ENCODE peak calls at places on chromosomes 7 and 10, in eight cellular contexts. One of them, this sample, is unnamed.

GRCh38 chr10:117004627-117005453 is at the start of gene SHTN1:
- DNase-seq in stimulated activated CD8-positive, alpha-beta memory T cell treated with anti-CD3 and anti-CD28 coated beads, Interleukin-7, amount 100 ng/mL, for 48 hours: no peak
- DNase-seq in activated T-cell treated with anti-CD3 and anti-CD28 coated beads, Interleukin-2, amount 50 U/mL, for 4 hours: peak
- DNase-seq in type B pancreatic cell: peak
- DNase-seq in ecto neural progenitor cell: peak
- DNase-seq in anterior cingulate cortex: peak
- DNase-seq in fibroblast of mammary gland: peak
- DNase-seq in kidney tubule cell: peak
- DNase-seq in this sample: peak

GRCh38 chr7:85508642-85509429 is 322.0 kb upstream of the SEMA3D start:
- DNase-seq in fibroblast of mammary gland: peak
- DNase-seq in activated T-cell treated with anti-CD3 and anti-CD28 coated beads, Interleukin-2, amount 50 U/mL, for 4 hours: no peak
- DNase-seq in ecto neural progenitor cell: no peak
- DNase-seq in kidney tubule cell: peak
- DNase-seq in type B pancreatic cell: no peak
- DNase-seq in anterior cingulate cortex: no peak
- DNase-seq in stimulated activated CD8-positive, alpha-beta memory T cell treated with anti-CD3 and anti-CD28 coated beads, Interleukin-7, amount 100 ng/mL, for 48 hours: no peak
- DNase-seq in this sample: peak

GRCh38 chr7:29109356-29109755 is 37.0 kb downstream of the CPVL start:
- DNase-seq in activated T-cell treated with anti-CD3 and anti-CD28 coated beads, Interleukin-2, amount 50 U/mL, for 4 hours: no peak
- DNase-seq in ecto neural progenitor cell: no peak
- DNase-seq in stimulated activated CD8-positive, alpha-beta memory T cell treated with anti-CD3 and anti-CD28 coated beads, Interleukin-7, amount 100 ng/mL, for 48 hours: no peak
- DNase-seq in anterior cingulate cortex: no peak
- DNase-seq in kidney tubule cell: no peak
- DNase-seq in type B pancreatic cell: no peak
- DNase-seq in fibroblast of mammary gland: no peak
- DNase-seq in this sample: no peak

GRCh38 chr7:114345494-114345893 is 69.1 kb upstream of the FOXP2 start:
- DNase-seq in ecto neural progenitor cell: no peak
- DNase-seq in kidney tubule cell: peak
- DNase-seq in anterior cingulate cortex: no peak
- DNase-seq in fibroblast of mammary gland: peak
- DNase-seq in activated T-cell treated with anti-CD3 and anti-CD28 coated beads, Interleukin-2, amount 50 U/mL, for 4 hours: no peak
- DNase-seq in stimulated activated CD8-positive, alpha-beta memory T cell treated with anti-CD3 and anti-CD28 coated beads, Interleukin-7, amount 100 ng/mL, for 48 hours: no peak
- DNase-seq in type B pancreatic cell: no peak
- DNase-seq in this sample: no peak

GRCh38 chr7:68478326-68478725 is 1119.9 kb upstream of the AUTS2 start:
- DNase-seq in kidney tubule cell: no peak
- DNase-seq in type B pancreatic cell: no peak
- DNase-seq in ecto neural progenitor cell: no peak
- DNase-seq in stimulated activated CD8-positive, alpha-beta memory T cell treated with anti-CD3 and anti-CD28 coated beads, Interleukin-7, amount 100 ng/mL, for 48 hours: no peak
- DNase-seq in activated T-cell treated with anti-CD3 and anti-CD28 coated beads, Interleukin-2, amount 50 U/mL, for 4 hours: no peak
- DNase-seq in anterior cingulate cortex: no peak
- DNase-seq in fibroblast of mammary gland: no peak
- DNase-seq in this sample: no peak

GRCh38 chr10:5404188-5405041 is at the start of gene TUBAL3:
- DNase-seq in kidney tubule cell: peak
- DNase-seq in activated T-cell treated with anti-CD3 and anti-CD28 coated beads, Interleukin-2, amount 50 U/mL, for 4 hours: no peak
- DNase-seq in stimulated activated CD8-positive, alpha-beta memory T cell treated with anti-CD3 and anti-CD28 coated beads, Interleukin-7, amount 100 ng/mL, for 48 hours: no peak
- DNase-seq in anterior cingulate cortex: no peak
- DNase-seq in ecto neural progenitor cell: no peak
- DNase-seq in fibroblast of mammary gland: no peak
- DNase-seq in type B pancreatic cell: no peak
- DNase-seq in this sample: no peak

GRCh38 chr10:103649654-103650423 is 156.3 kb downstream of the NEURL1 start:
- DNase-seq in stimulated activated CD8-positive, alpha-beta memory T cell treated with anti-CD3 and anti-CD28 coated beads, Interleukin-7, amount 100 ng/mL, for 48 hours: no peak
- DNase-seq in anterior cingulate cortex: no peak
- DNase-seq in kidney tubule cell: no peak
- DNase-seq in ecto neural progenitor cell: no peak
- DNase-seq in fibroblast of mammary gland: no peak
- DNase-seq in type B pancreatic cell: no peak
- DNase-seq in activated T-cell treated with anti-CD3 and anti-CD28 coated beads, Interleukin-2, amount 50 U/mL, for 4 hours: no peak
- DNase-seq in this sample: no peak

GRCh38 chr10:86942441-86943315 is 14.7 kb downstream of the MMRN2 start:
- DNase-seq in kidney tubule cell: no peak
- DNase-seq in stimulated activated CD8-positive, alpha-beta memory T cell treated with anti-CD3 and anti-CD28 coated beads, Interleukin-7, amount 100 ng/mL, for 48 hours: no peak
- DNase-seq in type B pancreatic cell: peak
- DNase-seq in anterior cingulate cortex: no peak
- DNase-seq in fibroblast of mammary gland: no peak
- DNase-seq in activated T-cell treated with anti-CD3 and anti-CD28 coated beads, Interleukin-2, amount 50 U/mL, for 4 hours: no peak
- DNase-seq in ecto neural progenitor cell: no peak
- DNase-seq in this sample: no peak

GRCh38 chr10:124403548-124403947 is 15.2 kb downstream of the OAT start:
- DNase-seq in activated T-cell treated with anti-CD3 and anti-CD28 coated beads, Interleukin-2, amount 50 U/mL, for 4 hours: no peak
- DNase-seq in stimulated activated CD8-positive, alpha-beta memory T cell treated with anti-CD3 and anti-CD28 coated beads, Interleukin-7, amount 100 ng/mL, for 48 hours: no peak
- DNase-seq in ecto neural progenitor cell: no peak
- DNase-seq in kidney tubule cell: peak
- DNase-seq in type B pancreatic cell: no peak
- DNase-seq in anterior cingulate cortex: peak
- DNase-seq in fibroblast of mammary gland: peak
- DNase-seq in this sample: peak

GRCh38 chr7:84153005-84153404 is 41.6 kb downstream of the SEMA3A start:
- DNase-seq in ecto neural progenitor cell: no peak
- DNase-seq in fibroblast of mammary gland: no peak
- DNase-seq in kidney tubule cell: no peak
- DNase-seq in stimulated activated CD8-positive, alpha-beta memory T cell treated with anti-CD3 and anti-CD28 coated beads, Interleukin-7, amount 100 ng/mL, for 48 hours: no peak
- DNase-seq in anterior cingulate cortex: no peak
- DNase-seq in activated T-cell treated with anti-CD3 and anti-CD28 coated beads, Interleukin-2, amount 50 U/mL, for 4 hours: no peak
- DNase-seq in type B pancreatic cell: no peak
- DNase-seq in this sample: no peak

GRCh38 chr10:131872011-131872836 is 28.6 kb upstream of the PPP2R2D start:
- DNase-seq in type B pancreatic cell: no peak
- DNase-seq in activated T-cell treated with anti-CD3 and anti-CD28 coated beads, Interleukin-2, amount 50 U/mL, for 4 hours: no peak
- DNase-seq in ecto neural progenitor cell: no peak
- DNase-seq in fibroblast of mammary gland: no peak
- DNase-seq in kidney tubule cell: no peak
- DNase-seq in anterior cingulate cortex: no peak
- DNase-seq in stimulated activated CD8-positive, alpha-beta memory T cell treated with anti-CD3 and anti-CD28 coated beads, Interleukin-7, amount 100 ng/mL, for 48 hours: no peak
- DNase-seq in this sample: no peak

GRCh38 chr10:26488344-26488743 is 50.2 kb downstream of the APBB1IP start:
- DNase-seq in kidney tubule cell: peak
- DNase-seq in stimulated activated CD8-positive, alpha-beta memory T cell treated with anti-CD3 and anti-CD28 coated beads, Interleukin-7, amount 100 ng/mL, for 48 hours: no peak
- DNase-seq in ecto neural progenitor cell: no peak
- DNase-seq in fibroblast of mammary gland: peak
- DNase-seq in anterior cingulate cortex: no peak
- DNase-seq in type B pancreatic cell: no peak
- DNase-seq in activated T-cell treated with anti-CD3 and anti-CD28 coated beads, Interleukin-2, amount 50 U/mL, for 4 hours: peak
- DNase-seq in this sample: no peak

GRCh38 chr10:44396671-44397191 is 11.8 kb upstream of the CXCL12 start:
- DNase-seq in fibroblast of mammary gland: no peak
- DNase-seq in type B pancreatic cell: peak
- DNase-seq in stimulated activated CD8-positive, alpha-beta memory T cell treated with anti-CD3 and anti-CD28 coated beads, Interleukin-7, amount 100 ng/mL, for 48 hours: no peak
- DNase-seq in ecto neural progenitor cell: peak
- DNase-seq in anterior cingulate cortex: no peak
- DNase-seq in activated T-cell treated with anti-CD3 and anti-CD28 coated beads, Interleukin-2, amount 50 U/mL, for 4 hours: no peak
- DNase-seq in kidney tubule cell: no peak
- DNase-seq in this sample: no peak

GRCh38 chr7:41881313-41882130 is 178.6 kb upstream of the INHBA start:
- DNase-seq in fibroblast of mammary gland: no peak
- DNase-seq in kidney tubule cell: no peak
- DNase-seq in ecto neural progenitor cell: no peak
- DNase-seq in activated T-cell treated with anti-CD3 and anti-CD28 coated beads, Interleukin-2, amount 50 U/mL, for 4 hours: peak
- DNase-seq in type B pancreatic cell: no peak
- DNase-seq in anterior cingulate cortex: no peak
- DNase-seq in stimulated activated CD8-positive, alpha-beta memory T cell treated with anti-CD3 and anti-CD28 coated beads, Interleukin-7, amount 100 ng/mL, for 48 hours: peak
- DNase-seq in this sample: no peak

GRCh38 chr10:67622506-67622905 is 73.5 kb downstream of the CTNNA3 start:
- DNase-seq in ecto neural progenitor cell: no peak
- DNase-seq in fibroblast of mammary gland: no peak
- DNase-seq in activated T-cell treated with anti-CD3 and anti-CD28 coated beads, Interleukin-2, amount 50 U/mL, for 4 hours: no peak
- DNase-seq in type B pancreatic cell: no peak
- DNase-seq in stimulated activated CD8-positive, alpha-beta memory T cell treated with anti-CD3 and anti-CD28 coated beads, Interleukin-7, amount 100 ng/mL, for 48 hours: no peak
- DNase-seq in kidney tubule cell: no peak
- DNase-seq in anterior cingulate cortex: no peak
- DNase-seq in this sample: no peak

GRCh38 chr7:49852619-49853462 is 79.4 kb downstream of the VWC2 start:
- DNase-seq in anterior cingulate cortex: peak
- DNase-seq in type B pancreatic cell: no peak
- DNase-seq in ecto neural progenitor cell: peak
- DNase-seq in stimulated activated CD8-positive, alpha-beta memory T cell treated with anti-CD3 and anti-CD28 coated beads, Interleukin-7, amount 100 ng/mL, for 48 hours: no peak
- DNase-seq in fibroblast of mammary gland: peak
- DNase-seq in activated T-cell treated with anti-CD3 and anti-CD28 coated beads, Interleukin-2, amount 50 U/mL, for 4 hours: no peak
- DNase-seq in kidney tubule cell: peak
- DNase-seq in this sample: peak

GRCh38 chr7:4642468-4643203 is 39.5 kb upstream of the FOXK1 start:
- DNase-seq in ecto neural progenitor cell: no peak
- DNase-seq in type B pancreatic cell: no peak
- DNase-seq in kidney tubule cell: no peak
- DNase-seq in activated T-cell treated with anti-CD3 and anti-CD28 coated beads, Interleukin-2, amount 50 U/mL, for 4 hours: no peak
- DNase-seq in stimulated activated CD8-positive, alpha-beta memory T cell treated with anti-CD3 and anti-CD28 coated beads, Interleukin-7, amount 100 ng/mL, for 48 hours: no peak
- DNase-seq in fibroblast of mammary gland: no peak
- DNase-seq in anterior cingulate cortex: no peak
- DNase-seq in this sample: no peak

GRCh38 chr7:32500922-32501341 is 5.6 kb downstream of the AVL9 start:
- DNase-seq in stimulated activated CD8-positive, alpha-beta memory T cell treated with anti-CD3 and anti-CD28 coated beads, Interleukin-7, amount 100 ng/mL, for 48 hours: no peak
- DNase-seq in anterior cingulate cortex: no peak
- DNase-seq in ecto neural progenitor cell: no peak
- DNase-seq in fibroblast of mammary gland: peak
- DNase-seq in activated T-cell treated with anti-CD3 and anti-CD28 coated beads, Interleukin-2, amount 50 U/mL, for 4 hours: no peak
- DNase-seq in type B pancreatic cell: no peak
- DNase-seq in kidney tubule cell: peak
- DNase-seq in this sample: peak

GRCh38 chr7:41709621-41710020 is 6.7 kb upstream of the INHBA start:
- DNase-seq in fibroblast of mammary gland: peak
- DNase-seq in anterior cingulate cortex: no peak
- DNase-seq in type B pancreatic cell: no peak
- DNase-seq in activated T-cell treated with anti-CD3 and anti-CD28 coated beads, Interleukin-2, amount 50 U/mL, for 4 hours: no peak
- DNase-seq in ecto neural progenitor cell: no peak
- DNase-seq in stimulated activated CD8-positive, alpha-beta memory T cell treated with anti-CD3 and anti-CD28 coated beads, Interleukin-7, amount 100 ng/mL, for 48 hours: no peak
- DNase-seq in kidney tubule cell: peak
- DNase-seq in this sample: peak

GRCh38 chr7:36088966-36089365 is 64.1 kb upstream of the EEPD1 start:
- DNase-seq in fibroblast of mammary gland: no peak
- DNase-seq in ecto neural progenitor cell: no peak
- DNase-seq in type B pancreatic cell: no peak
- DNase-seq in activated T-cell treated with anti-CD3 and anti-CD28 coated beads, Interleukin-2, amount 50 U/mL, for 4 hours: no peak
- DNase-seq in stimulated activated CD8-positive, alpha-beta memory T cell treated with anti-CD3 and anti-CD28 coated beads, Interleukin-7, amount 100 ng/mL, for 48 hours: no peak
- DNase-seq in kidney tubule cell: no peak
- DNase-seq in anterior cingulate cortex: no peak
- DNase-seq in this sample: no peak

GRCh38 chr10:394061-394438 is 258.8 kb downstream of the ZMYND11 start:
- DNase-seq in kidney tubule cell: no peak
- DNase-seq in fibroblast of mammary gland: no peak
- DNase-seq in type B pancreatic cell: peak
- DNase-seq in ecto neural progenitor cell: no peak
- DNase-seq in stimulated activated CD8-positive, alpha-beta memory T cell treated with anti-CD3 and anti-CD28 coated beads, Interleukin-7, amount 100 ng/mL, for 48 hours: no peak
- DNase-seq in anterior cingulate cortex: no peak
- DNase-seq in activated T-cell treated with anti-CD3 and anti-CD28 coated beads, Interleukin-2, amount 50 U/mL, for 4 hours: no peak
- DNase-seq in this sample: no peak

GRCh38 chr10:55550241-55550640 is 749.2 kb upstream of the PCDH15 start:
- DNase-seq in fibroblast of mammary gland: peak
- DNase-seq in stimulated activated CD8-positive, alpha-beta memory T cell treated with anti-CD3 and anti-CD28 coated beads, Interleukin-7, amount 100 ng/mL, for 48 hours: no peak
- DNase-seq in type B pancreatic cell: no peak
- DNase-seq in kidney tubule cell: peak
- DNase-seq in activated T-cell treated with anti-CD3 and anti-CD28 coated beads, Interleukin-2, amount 50 U/mL, for 4 hours: no peak
- DNase-seq in ecto neural progenitor cell: no peak
- DNase-seq in anterior cingulate cortex: no peak
- DNase-seq in this sample: no peak

GRCh38 chr10:120727001-120727400 is 124.2 kb upstream of the WDR11 start:
- DNase-seq in type B pancreatic cell: no peak
- DNase-seq in kidney tubule cell: no peak
- DNase-seq in fibroblast of mammary gland: no peak
- DNase-seq in stimulated activated CD8-positive, alpha-beta memory T cell treated with anti-CD3 and anti-CD28 coated beads, Interleukin-7, amount 100 ng/mL, for 48 hours: no peak
- DNase-seq in ecto neural progenitor cell: no peak
- DNase-seq in activated T-cell treated with anti-CD3 and anti-CD28 coated beads, Interleukin-2, amount 50 U/mL, for 4 hours: no peak
- DNase-seq in anterior cingulate cortex: no peak
- DNase-seq in this sample: no peak

GRCh38 chr10:124378817-124379510 is 39.8 kb downstream of the OAT start:
- DNase-seq in type B pancreatic cell: no peak
- DNase-seq in activated T-cell treated with anti-CD3 and anti-CD28 coated beads, Interleukin-2, amount 50 U/mL, for 4 hours: no peak
- DNase-seq in kidney tubule cell: peak
- DNase-seq in stimulated activated CD8-positive, alpha-beta memory T cell treated with anti-CD3 and anti-CD28 coated beads, Interleukin-7, amount 100 ng/mL, for 48 hours: no peak
- DNase-seq in anterior cingulate cortex: no peak
- DNase-seq in ecto neural progenitor cell: no peak
- DNase-seq in fibroblast of mammary gland: no peak
- DNase-seq in this sample: no peak

GRCh38 chr7:151432658-151433521 is 7.1 kb downstream of the CRYGN start:
- DNase-seq in stimulated activated CD8-positive, alpha-beta memory T cell treated with anti-CD3 and anti-CD28 coated beads, Interleukin-7, amount 100 ng/mL, for 48 hours: no peak
- DNase-seq in anterior cingulate cortex: no peak
- DNase-seq in kidney tubule cell: no peak
- DNase-seq in activated T-cell treated with anti-CD3 and anti-CD28 coated beads, Interleukin-2, amount 50 U/mL, for 4 hours: no peak
- DNase-seq in fibroblast of mammary gland: no peak
- DNase-seq in ecto neural progenitor cell: no peak
- DNase-seq in type B pancreatic cell: no peak
- DNase-seq in this sample: peak

GRCh38 chr7:50404392-50404791 is 45.8 kb downstream of the FIGNL1 start:
- DNase-seq in fibroblast of mammary gland: no peak
- DNase-seq in kidney tubule cell: no peak
- DNase-seq in activated T-cell treated with anti-CD3 and anti-CD28 coated beads, Interleukin-2, amount 50 U/mL, for 4 hours: no peak
- DNase-seq in stimulated activated CD8-positive, alpha-beta memory T cell treated with anti-CD3 and anti-CD28 coated beads, Interleukin-7, amount 100 ng/mL, for 48 hours: no peak
- DNase-seq in ecto neural progenitor cell: no peak
- DNase-seq in type B pancreatic cell: no peak
- DNase-seq in anterior cingulate cortex: no peak
- DNase-seq in this sample: no peak